ENCODE peak calls at places on chromosomes 4 and X, in four cellular contexts. P, J, A and H are unnamed samples.

GRCh38 chr4:186739317-186739716 is 15.7 kb upstream of the FAT1 start:
- DNase-seq in J (no peak), P (no peak), A (no peak), H (no peak)

GRCh38 chr4:148737071-148737470 is 294.9 kb upstream of the NR3C2 start:
- DNase-seq in J (no peak), A (no peak), P (no peak), H (no peak)

GRCh38 chr4:188008377-188008776 is 12.8 kb downstream of the ZFP42 start:
- DNase-seq in J (no peak), P (no peak), A (no peak), H (peak; percentile 60)

GRCh38 chr4:141652161-141652778 is 15.9 kb downstream of the IL15 start:
- DNase-seq in P (no peak), J (no peak), A (no peak), H (no peak)

GRCh38 chrX:140343226-140343873 is 161.5 kb downstream of the SOX3 start:
- DNase-seq in A (no peak), J (no peak), P (no peak), H (no peak)

GRCh38 chr4:2426069-2426397 is 7.3 kb downstream of the CFAP99 start:
- DNase-seq in P (no peak), A (no peak), J (peak; percentile 57), H (no peak)

GRCh38 chr4:18075823-18076433 is 54.4 kb upstream of the LCORL start:
- DNase-seq in J (no peak), A (no peak), P (peak; percentile 7), H (no peak)

GRCh38 chr4:80033581-80033980 is 39.4 kb downstream of the ANTXR2 start:
- DNase-seq in A (no peak), J (no peak), P (no peak), H (no peak)

GRCh38 chrX:40291553-40291952 is 193.8 kb upstream of the BCOR start:
- DNase-seq in J (no peak), P (no peak), A (no peak), H (no peak)

GRCh38 chr4:173564461-173564860 is 34.4 kb upstream of the HAND2 start:
- DNase-seq in J (no peak), A (no peak), P (no peak), H (no peak)

GRCh38 chr4:152536545-152537182 is 772 bp upstream of the FBXW7 start:
- DNase-seq in A (no peak), J (no peak), P (peak; percentile 28), H (no peak)